ENCODE peak calls at places on chromosomes 6 and 20, in four cellular contexts. Z is cardiac muscle cell, H is body of pancreas, L is Peyer's patch. K is an unnamed sample. For H3K9me3, the result is how much of the 10 kb centered on the place peaks cover.

GRCh38 chr6:72784581-72784980 is 162.7 kb downstream of the KCNQ5 start:
- DNase-seq in Z (no peak), H (no peak), L (no peak), K (no peak)

GRCh38 chr20:59640267-59640666 is 35.9 kb downstream of the PHACTR3 start:
- DNase-seq in Z (no peak), H (no peak), L (no peak), K (peak)

GRCh38 chr20:63328026-63328700 is 33.0 kb downstream of the CHRNA4 start:
- DNase-seq in Z (no peak), H (no peak), L (no peak), K (no peak)

GRCh38 chr6:36834576-36835293 is 4.5 kb downstream of the CPNE5 start:
- DNase-seq in Z (peak), H (no peak), L (no peak), K (no peak)

GRCh38 chr6:37608587-37608986 is 89.1 kb downstream of the MDGA1 start:
- DNase-seq in Z (no peak), H (no peak), L (no peak), K (no peak)

GRCh38 chr6:29722773-29723665 is at the start of gene HLA-F:
- DNase-seq in Z (peak), H (peak), L (peak), K (peak)

GRCh38 chr6:167849846-167850459 is 23.2 kb downstream of the AFDN start:
- DNase-seq in Z (peak), H (peak), L (no peak), K (no peak)

GRCh38 chr6:37830225-37830624 is 10.7 kb downstream of the ZFAND3 start:
- DNase-seq in Z (no peak), H (no peak), L (no peak), K (no peak)

GRCh38 chr6:121465101-121465500 is 29.7 kb downstream of the GJA1 start:
- DNase-seq in Z (no peak), H (no peak), L (no peak), K (no peak)

GRCh38 chr20:50344232-50345071 is 153.8 kb downstream of the CEBPB start:
- DNase-seq in Z (no peak), H (no peak), L (no peak), K (no peak)
- TF ChIP-seq CTCF in Z (peak), H (peak), L (no peak), K (no peak)

GRCh38 chr6:23180504-23181293 is 611.3 kb downstream of the HDGFL1 start:
- DNase-seq in Z (peak), H (peak), L (no peak), K (peak)
- H3K9me3 ChIP-seq in Z (under half), H (under half), L (under half), K (under half)

GRCh38 chr20:8722277-8722928 is 346.5 kb upstream of the PLCB4 start:
- DNase-seq in Z (peak), H (peak), L (no peak), K (no peak)
- TF ChIP-seq CTCF in Z (peak), H (peak), L (peak), K (peak)

GRCh38 chr6:2324166-2324953 is 79.0 kb upstream of the GMDS start:
- DNase-seq in Z (no peak), H (no peak), L (no peak), K (no peak)
- H3K9me3 ChIP-seq in Z (under half), H (under half), L (under half), K (under half)

GRCh38 chr6:155580904-155581303 is 125.3 kb upstream of the NOX3 start:
- DNase-seq in Z (no peak), H (no peak), L (no peak), K (no peak)
- TF ChIP-seq CTCF in Z (no peak), H (no peak), L (no peak), K (no peak)

GRCh38 chr20:36623444-36623843 is 17.9 kb downstream of the RAB5IF start:
- DNase-seq in Z (no peak), H (no peak), L (no peak), K (no peak)
- H3K9me3 ChIP-seq in Z (under half), H (under half), L (under half), K (under half)

GRCh38 chr6:157756708-157757429 is 66.2 kb upstream of the SNX9 start:
- DNase-seq in Z (peak), H (peak), L (peak), K (peak)
- TF ChIP-seq CTCF in Z (peak), H (peak), L (peak), K (peak)

GRCh38 chr6:159470400-159470799 is 222.6 kb downstream of the SOD2 start:
- DNase-seq in Z (no peak), H (no peak), L (no peak), K (no peak)
- H3K9me3 ChIP-seq in Z (under half), H (under half), L (under half), K (under half)

K was measured in lung.